ENCODE peak calls at places on chromosomes 6 and 20, in seven cellular contexts. O is HCT116, P is K562, A is SK-N-SH, I is HepG2, T is GM12878, K is H1. E is an unnamed sample.

GRCh38 chr6:47654255-47654654 is 44.1 kb upstream of the ADGRF4 start:
- DNase-seq in O (no peak), P (no peak), A (no peak), I (no peak), T (no peak), K (no peak), E (no peak)

GRCh38 chr6:170038251-170038650 is 252.6 kb downstream of the DLL1 start:
- DNase-seq in O (no peak), P (no peak), A (no peak), I (no peak), T (no peak), K (no peak), E (no peak)

GRCh38 chr6:72554203-72554564 is 67.7 kb upstream of the KCNQ5 start:
- DNase-seq in O (no peak), P (no peak), A (no peak), I (no peak), T (no peak), K (no peak), E (no peak)

GRCh38 chr6:159169557-159170332 is 545 bp downstream of the FNDC1 start:
- DNase-seq in O (no peak), P (no peak), A (peak; percentile 47), I (no peak), T (no peak), K (no peak), E (no peak)

GRCh38 chr6:56842602-56843475 is 112.1 kb upstream of the BEND6 start:
- DNase-seq in O (no peak), P (peak; percentile 16), A (peak; percentile 36), I (no peak), T (no peak), K (no peak), E (peak; percentile 26)

GRCh38 chr20:57159193-57159851 is 107.1 kb downstream of the BMP7 start:
- DNase-seq in O (no peak), P (no peak), A (no peak), I (no peak), T (no peak), K (no peak), E (peak; percentile 67)

GRCh38 chr20:41654884-41655283 is 36.7 kb upstream of the CHD6 start:
- DNase-seq in O (no peak), P (peak; percentile 36), A (no peak), I (no peak), T (no peak), K (no peak), E (peak; percentile 74)

GRCh38 chr6:44238687-44239350 is 8.1 kb upstream of the HSP90AB1 start:
- DNase-seq in O (no peak), P (no peak), A (no peak), I (no peak), T (no peak), K (no peak), E (no peak)

DNA sequence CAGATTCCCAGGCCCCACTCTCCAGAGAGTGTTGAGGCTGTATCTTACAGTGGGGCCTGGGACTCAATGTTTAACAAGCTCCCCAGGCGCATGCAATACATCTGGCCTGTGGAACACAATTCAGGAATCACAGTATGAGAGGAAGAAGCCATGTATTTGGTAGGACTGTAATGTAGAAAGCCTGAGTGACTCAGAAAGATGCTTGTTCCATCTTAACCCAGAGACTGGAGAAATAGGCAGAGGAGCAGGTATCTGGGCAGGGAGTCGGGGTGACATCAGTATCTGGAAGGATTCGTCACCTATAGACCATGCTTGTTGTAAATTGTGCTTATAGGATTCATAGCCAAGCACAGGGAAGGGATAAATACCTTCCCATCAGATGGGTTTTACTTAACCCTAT is 90.4 kb downstream of the UNC5CL start:
- DNase-seq in O (no peak), P (no peak), A (no peak), I (no peak), T (no peak), K (no peak), E (no peak)
- TF ChIP-seq JUND in O (no peak), P (no peak), A (no peak), I (no peak), T (no peak), K (no peak), E (no peak)

DNA sequence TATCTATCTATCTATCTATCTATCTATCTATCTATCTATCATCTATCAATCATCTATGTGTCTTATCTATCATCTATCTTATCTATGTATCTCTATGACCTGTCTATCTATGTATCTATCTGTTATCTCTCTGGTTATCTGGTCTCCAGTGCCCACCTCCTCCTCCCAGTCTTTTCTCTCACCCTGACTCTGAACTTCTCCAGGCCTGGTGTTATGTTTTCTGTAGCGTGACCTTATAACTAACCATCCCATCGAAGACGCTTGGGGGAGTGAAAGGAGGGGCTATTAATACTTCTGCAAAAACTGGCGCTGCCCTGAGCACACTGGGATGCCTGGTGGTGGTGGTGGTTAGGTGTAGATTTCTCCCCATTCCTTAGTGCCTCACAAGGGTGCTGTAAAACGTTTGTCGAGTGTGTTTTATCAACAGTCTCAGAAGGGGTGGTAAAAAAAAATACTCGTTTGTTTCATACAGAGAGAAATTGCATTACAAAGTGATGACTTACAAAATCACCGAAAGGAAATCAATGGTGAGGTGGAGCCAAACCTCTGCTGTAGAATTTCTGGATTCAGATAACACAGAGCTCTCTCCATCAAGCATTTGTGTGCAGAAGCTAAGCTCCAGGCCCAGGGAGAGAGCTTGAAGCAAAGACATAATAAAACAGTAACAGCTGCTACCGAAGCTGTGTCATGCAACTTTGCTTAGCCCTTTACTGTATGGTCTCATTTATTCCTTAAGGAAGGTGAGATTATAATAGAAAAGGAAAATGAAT is 156.1 kb downstream of the BCAS1 start:
- DNase-seq in O (no peak), P (no peak), A (no peak), I (no peak), T (no peak), K (no peak), E (no peak)
- TF ChIP-seq JUND in O (no peak), P (no peak), A (no peak), I (no peak), T (no peak), K (no peak), E (no peak)

DNA sequence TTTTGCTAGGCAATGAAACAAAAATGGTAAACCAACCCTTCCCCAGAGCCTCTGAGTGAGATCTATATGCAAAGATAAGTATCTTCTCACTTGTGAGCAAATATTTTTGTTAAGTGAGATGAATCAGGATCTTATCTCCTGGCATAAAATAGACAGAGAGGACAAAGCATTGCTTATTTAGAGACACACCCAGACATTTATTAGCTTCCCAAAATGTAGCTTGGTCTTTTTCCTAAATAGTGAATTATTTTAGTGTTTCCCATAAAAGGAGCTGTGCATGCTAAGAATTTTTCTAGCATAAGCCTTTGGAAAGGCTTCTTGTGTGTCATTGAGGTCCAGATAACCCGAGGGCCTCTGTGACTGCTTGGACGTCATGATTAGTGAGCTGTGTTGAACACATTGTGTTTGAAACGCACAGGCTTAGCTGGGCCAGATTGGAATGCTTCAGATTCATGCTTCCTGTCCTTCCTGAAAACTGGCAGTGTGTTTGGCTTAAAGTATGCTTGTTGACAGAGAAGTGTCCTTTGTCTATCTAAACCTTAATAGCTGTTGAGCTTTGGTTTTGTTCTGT is 16.5 kb downstream of the MTHFD1L start:
- DNase-seq in O (no peak), P (peak; percentile 28), A (peak; percentile 67), I (peak; percentile 97), T (no peak), K (no peak), E (no peak)
- TF ChIP-seq JUND in O (no peak), P (no peak), A (no peak), I (no peak), T (no peak), K (no peak), E (no peak)

GRCh38 chr6:125250511-125250910 is 51.3 kb downstream of the HDDC2 start:
- DNase-seq in O (no peak), P (no peak), A (no peak), I (peak; percentile 12), T (no peak), K (no peak), E (no peak)

GRCh38 chr6:125254321-125254720 is 47.4 kb downstream of the HDDC2 start:
- DNase-seq in O (no peak), P (no peak), A (no peak), I (no peak), T (no peak), K (no peak), E (no peak)

GRCh38 chr6:125252891-125253290 is 48.9 kb downstream of the HDDC2 start:
- DNase-seq in O (no peak), P (no peak), A (no peak), I (no peak), T (no peak), K (no peak), E (no peak)

GRCh38 chr6:125253881-125254280 is 47.9 kb downstream of the HDDC2 start:
- DNase-seq in O (no peak), P (no peak), A (no peak), I (no peak), T (no peak), K (no peak), E (peak; percentile 35)

GRCh38 chr6:125251516-125252229 is 50.1 kb downstream of the HDDC2 start:
- DNase-seq in O (no peak), P (no peak), A (no peak), I (no peak), T (no peak), K (no peak), E (no peak)
- TF ChIP-seq JUND in O (no peak), P (no peak), A (no peak), I (no peak), T (no peak), K (no peak), E (no peak)

DNA sequence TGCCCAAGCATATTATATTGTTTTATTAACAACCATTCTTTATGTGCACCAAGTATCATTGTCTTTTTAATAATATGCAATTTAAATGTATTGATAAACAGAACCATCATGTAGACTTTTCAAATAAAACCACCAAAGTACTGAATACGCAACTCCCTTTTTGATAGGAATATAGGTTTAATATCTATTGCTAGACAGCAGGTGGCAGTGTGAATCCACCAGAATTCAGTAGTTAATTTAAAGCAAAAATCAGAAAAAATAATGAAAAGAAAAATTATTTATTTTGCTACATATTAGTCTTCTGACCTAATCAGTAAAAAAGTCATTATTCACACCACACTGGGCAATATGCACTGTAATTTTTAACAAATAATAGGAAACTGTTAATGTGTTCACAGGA is 143.7 kb downstream of the KLHL32 start:
- DNase-seq in O (peak; percentile 12), P (peak; percentile 43), A (peak; percentile 22), I (peak; percentile 3), T (no peak), K (no peak), E (no peak)
- TF ChIP-seq JUND in O (no peak), P (no peak), A (no peak), I (no peak), T (no peak), K (no peak), E (no peak)